ENCODE peak calls at places on chromosomes 2 and 18, in ten cellular contexts. S is neural progenitor cell, X is cardiac fibroblast, U is fibroblast of mammary gland, T is H1, O is choroid plexus epithelial cell, Y is kidney epithelial cell, M is GM06990, D is kidney, C is lower lobe of right lung. I is an unnamed sample.
A peak's percentile ranks its signal among the peaks of the same experiment; 100 is the strongest.

GRCh38 chr2:38783586-38783985 is 5.6 kb downstream of the GEMIN6 start:
- DNase-seq in T (no peak), C (no peak), M (no peak), Y (no peak), S (no peak), U (no peak), D (no peak), X (no peak), O (no peak), I (no peak)

GRCh38 chr2:41930807-41931566 is 116.8 kb upstream of the PKDCC start:
- DNase-seq in D (peak; percentile 77), Y (no peak), U (peak; percentile 85), O (peak; percentile 93), M (peak; percentile 21), S (no peak), T (no peak), C (no peak), X (no peak), I (peak; percentile 96)

GRCh38 chr2:217806480-217806760 is 196.4 kb downstream of the TNS1 start:
- DNase-seq in D (no peak), X (no peak), O (no peak), M (no peak), Y (no peak), U (no peak), S (no peak), T (no peak), C (no peak), I (no peak)

GRCh38 chr18:63619661-63620060 is 24.4 kb downstream of the SERPINB4 start:
- DNase-seq in Y (no peak), M (no peak), C (no peak), T (no peak), U (peak; percentile 7), X (no peak), D (no peak), O (no peak), S (no peak), I (no peak)

GRCh38 chr2:74566423-74567085 is 12.0 kb downstream of the DOK1 start:
- DNase-seq in S (no peak), T (no peak), Y (peak; percentile 52), M (no peak), X (peak; percentile 97), D (no peak), C (no peak), U (peak; percentile 95), O (peak; percentile 85), I (peak; percentile 85)

GRCh38 chr2:158781562-158781961 is 13.6 kb upstream of the DAPL1 start:
- DNase-seq in O (peak; percentile 70), M (no peak), U (peak; percentile 92), S (peak; percentile 12), C (no peak), D (no peak), T (no peak), Y (peak; percentile 19), X (peak; percentile 78), I (peak; percentile 73)

GRCh38 chr2:142165790-142166189 is 35.0 kb upstream of the LRP1B start:
- DNase-seq in U (peak; percentile 33), T (no peak), S (peak; percentile 48), D (no peak), X (peak; percentile 75), C (no peak), M (no peak), Y (peak; percentile 35), O (peak; percentile 91), I (peak; percentile 38)

GRCh38 chr2:219637842-219638185 is 10.4 kb downstream of the SLC4A3 start:
- DNase-seq in M (no peak), S (no peak), D (no peak), O (no peak), T (no peak), C (no peak), U (no peak), X (no peak), Y (no peak), I (no peak)

GRCh38 chr2:222611684-222612083 is 44.2 kb downstream of the FARSB start:
- DNase-seq in C (peak; percentile 54), U (no peak), X (no peak), O (no peak), S (no peak), M (no peak), T (no peak), Y (no peak), D (no peak), I (no peak)

GRCh38 chr2:232488097-232488711 is 570 bp upstream of the ECEL1 start:
- DNase-seq in T (peak; percentile 83), C (peak; percentile 34), O (no peak), Y (no peak), D (peak; percentile 49), S (peak; percentile 70), U (no peak), X (no peak), M (no peak), I (no peak)

GRCh38 chr2:240810621-240811020 is 9.4 kb downstream of the KIF1A start:
- DNase-seq in T (no peak), M (no peak), U (no peak), O (no peak), X (no peak), Y (no peak), D (peak; percentile 59), C (peak; percentile 24), S (no peak), I (no peak)

GRCh38 chr2:60552096-60552850 is 1.2 kb downstream of the BCL11A start:
- DNase-seq in C (no peak), S (peak; percentile 78), T (peak; percentile 68), Y (no peak), O (peak; percentile 4), X (no peak), D (no peak), U (no peak), M (peak; percentile 57), I (no peak)
- H3K4me3 ChIP-seq in C (peak overlapping the region; percentile 64), S (peak overlapping the region; percentile 59), T (peak overlapping the region; percentile 83), Y (peak overlapping the region; percentile 72), O (peak overlapping the region; percentile 85), X (peak overlapping the region; percentile 56), D (peak overlapping the region; percentile 44), U (peak overlapping the region; percentile 15), M (peak overlapping the region; percentile 81), I (peak overlapping the region; percentile 69)

GRCh38 chr18:67265464-67266245 is 250.9 kb downstream of the DSEL start:
- DNase-seq in C (no peak), X (peak; percentile 93), S (no peak), O (peak; percentile 84), Y (peak; percentile 19), U (peak; percentile 74), M (no peak), T (no peak), D (no peak), I (peak; percentile 65)

GRCh38 chr18:67268530-67268929 is 248.0 kb downstream of the DSEL start:
- DNase-seq in X (no peak), T (no peak), O (no peak), S (no peak), D (no peak), M (no peak), U (no peak), Y (no peak), C (no peak), I (no peak)

GRCh38 chr18:67269206-67269605 is 247.3 kb downstream of the DSEL start:
- DNase-seq in C (no peak), S (no peak), Y (no peak), M (no peak), U (no peak), T (no peak), O (no peak), D (no peak), X (no peak), I (no peak)

GRCh38 chr18:67266246-67266570 is 250.3 kb downstream of the DSEL start:
- DNase-seq in O (no peak), D (no peak), T (no peak), C (no peak), M (no peak), Y (no peak), U (no peak), X (no peak), S (no peak), I (peak; percentile 54)

GRCh38 chr18:67266591-67267237 is 249.8 kb downstream of the DSEL start:
- DNase-seq in C (no peak), Y (peak; percentile 1), D (no peak), S (no peak), M (no peak), O (peak; percentile 78), T (no peak), U (peak; percentile 79), X (peak; percentile 90), I (peak; percentile 60)
- TF ChIP-seq CTCF in C (no peak), Y (no peak), D (no peak), S (no peak), M (no peak), O (no peak), T (no peak), U (no peak), X (no peak), I (no peak)

GRCh38 chr2:172083725-172084483 is 1.4 kb upstream of the DLX1 start:
- DNase-seq in C (no peak), M (no peak), S (peak; percentile 35), O (no peak), U (no peak), T (peak; percentile 72), X (no peak), D (no peak), Y (no peak), I (no peak)
- H3K4me3 ChIP-seq in C (peak overlapping the region; percentile 52), M (peak overlapping the region; percentile 61), S (peak overlapping the region; percentile 51), O (no peak overlapping the region), U (peak overlapping the region; percentile 49), T (peak overlapping the region; percentile 47), X (peak overlapping the region; percentile 62), D (no peak overlapping the region), Y (no peak overlapping the region), I (no peak overlapping the region)

GRCh38 chr2:105689484-105689883 is 55.2 kb upstream of the NCK2 start:
- DNase-seq in C (no peak), M (no peak), S (no peak), Y (no peak), T (no peak), D (no peak), O (no peak), X (no peak), U (no peak), I (no peak)

GRCh38 chr2:105686588-105686987 is 58.1 kb upstream of the NCK2 start:
- DNase-seq in T (no peak), O (no peak), X (no peak), U (no peak), C (no peak), M (no peak), D (no peak), S (no peak), Y (no peak), I (no peak)

GRCh38 chr2:105691942-105692341 is 52.8 kb upstream of the NCK2 start:
- DNase-seq in C (no peak), D (no peak), O (no peak), X (no peak), M (peak; percentile 35), U (no peak), S (no peak), T (peak; percentile 36), Y (peak; percentile 37), I (no peak)

GRCh38 chr2:105688946-105689345 is 55.8 kb upstream of the NCK2 start:
- DNase-seq in Y (no peak), M (no peak), C (no peak), S (no peak), U (no peak), X (no peak), T (peak; percentile 42), O (no peak), D (no peak), I (no peak)

DNA sequence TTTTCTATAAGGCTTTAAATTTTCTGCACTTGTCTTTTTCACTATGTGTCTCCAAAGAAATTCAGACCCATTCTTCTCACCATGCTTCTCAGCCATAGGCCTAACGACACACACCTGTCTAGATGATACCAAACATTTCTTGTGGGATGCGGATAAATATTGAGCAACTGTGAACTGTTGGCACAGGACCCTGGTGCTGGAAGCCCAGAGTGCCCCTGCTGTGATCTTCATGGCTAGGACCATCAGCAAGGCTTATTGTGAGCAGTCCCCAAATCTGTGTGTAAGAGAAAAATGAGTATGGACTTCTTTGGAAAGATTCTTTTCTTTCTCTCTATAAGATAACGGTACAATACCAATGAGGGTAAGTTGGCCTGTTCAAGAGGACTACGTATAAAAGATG is 54.1 kb upstream of the NCK2 start:
- DNase-seq in U (no peak), Y (no peak), M (no peak), X (no peak), S (no peak), C (no peak), D (no peak), T (peak; percentile 1), O (no peak), I (no peak)
- TF ChIP-seq CTCF in U (no peak), Y (no peak), M (no peak), X (no peak), S (no peak), C (no peak), D (no peak), T (no peak), O (no peak), I (no peak)